ENCODE peak calls at places on chromosomes 11 and 22, in six cellular contexts. N is HT-29, J is NCI-H1436, L is RCC 7860, Z is left colon, W is neuronal stem cell. M is an unnamed sample.

GRCh38 chr11:64796757-64797541 is 6.1 kb downstream of the MAP4K2 start:
- DNase-seq in J (no peak), W (no peak), Z (no peak), N (no peak), L (no peak), M (no peak)

GRCh38 chr11:121723261-121723741 is 270.5 kb upstream of the SORL1-AS1 start:
- DNase-seq in W (no peak), Z (no peak), N (no peak), J (no peak), L (no peak), M (peak; percentile 32)

GRCh38 chr11:111960916-111961315 is 23.8 kb downstream of the DIXDC1 start:
- DNase-seq in L (peak; percentile 28), N (peak; percentile 57), Z (peak; percentile 42), W (no peak), J (no peak), M (peak; percentile 18)

GRCh38 chr22:43811777-43812148 is 342 bp downstream of the EFCAB6 start:
- DNase-seq in L (no peak), Z (no peak), J (no peak), N (no peak), W (no peak), M (peak; percentile 33)

GRCh38 chr11:69825037-69825834 is 6.0 kb upstream of the FGF3 start:
- DNase-seq in W (no peak), Z (peak; percentile 41), J (no peak), L (peak; percentile 27), N (peak; percentile 91), M (no peak)

GRCh38 chr11:48083427-48083826 is 103.1 kb downstream of the PTPRJ start:
- DNase-seq in W (no peak), N (no peak), L (no peak), Z (no peak), J (no peak), M (no peak)

GRCh38 chr11:69718147-69718546 is 14.3 kb upstream of the FGF19 start:
- DNase-seq in J (peak; percentile 86), Z (no peak), N (peak; percentile 78), L (peak; percentile 16), W (peak; percentile 80), M (peak; percentile 74)

GRCh38 chr22:36865346-36865745 is 4.5 kb downstream of the NCF4 start:
- DNase-seq in J (no peak), L (no peak), W (no peak), Z (no peak), N (no peak), M (no peak)

GRCh38 chr11:105236631-105237030 is 97.1 kb upstream of the CARD18 start:
- DNase-seq in Z (no peak), N (no peak), L (no peak), W (no peak), J (no peak), M (peak; percentile 29)

GRCh38 chr11:68037481-68038225 is 1.2 kb upstream of the TCIRG1 start:
- DNase-seq in W (no peak), L (no peak), J (no peak), Z (peak; percentile 25), N (no peak), M (no peak)

GRCh38 chr11:121886005-121886739 is 229.8 kb downstream of the BLID start:
- DNase-seq in J (no peak), Z (no peak), N (no peak), W (no peak), L (no peak), M (no peak)

GRCh38 chr11:72975778-72976520 is 161.7 kb downstream of the ATG16L2 start:
- DNase-seq in Z (no peak), W (no peak), L (peak; percentile 20), J (no peak), N (no peak), M (peak; percentile 85)

GRCh38 chr11:69814411-69814810 is 4.8 kb downstream of the FGF3 start:
- DNase-seq in L (no peak), J (no peak), N (no peak), W (no peak), Z (no peak), M (no peak)

GRCh38 chr11:19995131-19995530 is 165.1 kb downstream of the DBX1 start:
- DNase-seq in J (no peak), N (no peak), W (no peak), Z (no peak), L (peak; percentile 9), M (peak; percentile 26)